ENCODE peak calls at places on chromosomes 6 and 20, in eight cellular contexts. S is CD8-positive, alpha-beta T cell; F is NCI-H774; X is substantia nigra; G is D341Med; C is ACHN; H is stimulated activated CD8-positive, alpha-beta memory T cell treated with anti-CD3 and anti-CD28 coated beads, Interleukin-4, amount 100 ng/mL, for 24 hours; M is COLO829. L is an unnamed sample.

GRCh38 chr6:18277181-18278006 is 13.1 kb upstream of the DEK start:
- DNase-seq in S (no peak), M (no peak), G (peak), X (no peak), F (no peak), H (no peak), C (peak), L (no peak)

GRCh38 chr20:24612799-24613775 is 143.7 kb downstream of the SYNDIG1 start:
- DNase-seq in M (no peak), F (no peak), X (no peak), S (no peak), H (no peak), G (no peak), C (no peak), L (no peak)

GRCh38 chr6:71375676-71376075 is 87.1 kb downstream of the OGFRL1 start:
- DNase-seq in F (no peak), M (peak), S (no peak), H (no peak), C (no peak), X (no peak), G (no peak), L (no peak)

GRCh38 chr6:145544514-145544913 is 190.8 kb downstream of the EPM2A start:
- DNase-seq in F (no peak), M (no peak), X (no peak), S (no peak), C (no peak), H (no peak), G (no peak), L (no peak)

GRCh38 chr6:12017263-12017662 is 5.2 kb downstream of the HIVEP1 start:
- DNase-seq in S (no peak), C (no peak), G (no peak), X (no peak), F (no peak), H (no peak), M (no peak), L (no peak)

GRCh38 chr6:139644821-139645220 is 270.4 kb upstream of the CITED2 start:
- DNase-seq in C (no peak), X (no peak), M (no peak), S (no peak), G (no peak), H (no peak), F (no peak), L (no peak)

GRCh38 chr6:118917550-118918321 is 17.2 kb downstream of the MCM9 start:
- DNase-seq in C (peak), M (no peak), H (no peak), G (no peak), X (no peak), F (no peak), S (no peak), L (no peak)

GRCh38 chr20:3712279-3712873 is at the start of gene SIGLEC1:
- DNase-seq in C (no peak), S (no peak), M (no peak), G (no peak), H (no peak), X (peak), F (no peak), L (no peak)

GRCh38 chr6:131792091-131792496 is 15.7 kb upstream of the ENPP1 start:
- DNase-seq in C (peak), H (no peak), X (no peak), M (no peak), S (no peak), F (no peak), G (no peak), L (no peak)

GRCh38 chr6:150254671-150255228 is 111.9 kb downstream of the PPP1R14C start:
- DNase-seq in G (no peak), S (no peak), X (no peak), M (no peak), H (no peak), F (no peak), C (no peak), L (no peak)

GRCh38 chr6:39223535-39223934 is 5.7 kb downstream of the KCNK5 start:
- DNase-seq in M (no peak), X (no peak), G (no peak), H (no peak), F (no peak), S (no peak), C (no peak), L (no peak)

GRCh38 chr6:1925743-1926430 is 316.2 kb downstream of the FOXC1 start:
- DNase-seq in S (no peak), C (no peak), G (no peak), M (no peak), H (no peak), F (no peak), X (no peak), L (no peak)

GRCh38 chr6:129138739-129139405 is 255.9 kb downstream of the LAMA2 start:
- DNase-seq in S (no peak), H (no peak), X (no peak), G (no peak), M (no peak), C (no peak), F (no peak), L (no peak)

GRCh38 chr20:43681991-43682410 is 15.1 kb downstream of the MYBL2 start:
- DNase-seq in C (no peak), X (no peak), F (no peak), H (no peak), S (no peak), G (peak), M (no peak), L (no peak)

GRCh38 chr20:56630506-56631317 is 1.6 kb downstream of the TFAP2C start:
- DNase-seq in H (no peak), C (no peak), G (peak), M (no peak), F (no peak), S (no peak), X (no peak), L (no peak)

GRCh38 chr6:45514454-45514853 is 136.7 kb upstream of the SUPT3H start:
- DNase-seq in F (no peak), X (no peak), G (no peak), S (no peak), C (peak), M (no peak), H (no peak), L (no peak)

GRCh38 chr6:154488802-154489437 is 21.6 kb downstream of the CNKSR3 start:
- DNase-seq in S (no peak), M (no peak), H (no peak), G (no peak), X (no peak), F (no peak), C (no peak), L (no peak)

GRCh38 chr6:83875843-83876242 is 16.4 kb downstream of the CYB5R4 start:
- DNase-seq in H (no peak), G (no peak), C (no peak), F (no peak), M (no peak), S (no peak), X (no peak), L (no peak)

GRCh38 chr20:47773381-47773786 is 11.9 kb downstream of the SULF2 start:
- DNase-seq in F (no peak), G (no peak), X (no peak), H (no peak), S (no peak), C (no peak), M (no peak), L (no peak)

GRCh38 chr20:58759947-58760346 is 67.3 kb downstream of the NPEPL1 start:
- DNase-seq in G (no peak), M (no peak), H (no peak), S (no peak), F (no peak), X (no peak), C (no peak), L (no peak)

GRCh38 chr6:44256291-44257006 is 879 bp downstream of the SLC35B2 start:
- DNase-seq in X (no peak), H (no peak), G (peak), F (no peak), S (no peak), C (peak), M (no peak), L (no peak)

GRCh38 chr6:168116975-168117899 is 38.2 kb upstream of the FRMD1 start:
- DNase-seq in G (no peak), H (no peak), C (no peak), X (no peak), F (no peak), S (no peak), M (no peak), L (no peak)

GRCh38 chr6:162922816-162923215 is 195.0 kb downstream of the PACRG start:
- DNase-seq in M (no peak), H (no peak), S (no peak), F (no peak), G (no peak), C (no peak), X (no peak), L (no peak)

GRCh38 chr20:3340443-3340842 is 67.0 kb downstream of the DNAAF9 start:
- DNase-seq in H (no peak), F (no peak), G (no peak), C (no peak), S (no peak), X (peak), M (no peak), L (no peak)

GRCh38 chr6:142867988-142868818 is 76.8 kb downstream of the HIVEP2 start:
- DNase-seq in X (no peak), F (no peak), S (no peak), H (no peak), G (no peak), M (no peak), C (no peak), L (no peak)

GRCh38 chr20:52590100-52590499 is 382.1 kb upstream of the TSHZ2 start:
- DNase-seq in X (no peak), F (no peak), M (no peak), S (no peak), C (no peak), H (no peak), G (no peak), L (no peak)

GRCh38 chr6:31529329-31530150 is 778 bp downstream of the MCCD1 start:
- DNase-seq in M (no peak), X (no peak), F (no peak), H (no peak), C (no peak), S (no peak), G (no peak), L (no peak)

GRCh38 chr6:6362051-6362450 is 41.6 kb upstream of the F13A1 start:
- DNase-seq in X (no peak), S (no peak), C (no peak), G (no peak), H (no peak), F (no peak), M (no peak), L (no peak)

GRCh38 chr6:131400054-131400781 is 172.8 kb upstream of the ARG1 start:
- DNase-seq in X (no peak), S (no peak), G (no peak), F (no peak), M (peak), C (no peak), H (no peak), L (no peak)

GRCh38 chr6:18388252-18388651 is 1.1 kb downstream of the RNF144B start:
- DNase-seq in S (no peak), F (no peak), C (no peak), H (no peak), M (no peak), X (no peak), G (no peak), L (no peak)